ENCODE peak calls at places on chromosomes 11 and 22, in four cellular contexts. Y is GM23338, N is PC-3, S is hepatocyte. A is an unnamed sample.

GRCh38 chr11:70915158-70915795 is 337.1 kb downstream of the SHANK2 start:
- DNase-seq in Y (no peak), N (no peak), S (no peak), A (no peak)

GRCh38 chr11:67641302-67642147 is 2.0 kb upstream of the TBX10 start:
- DNase-seq in Y (no peak), N (no peak), S (no peak), A (no peak)

GRCh38 chr11:18792066-18792591 is 531 bp upstream of the PTPN5 start:
- DNase-seq in Y (peak; percentile 37), N (no peak), S (no peak), A (no peak)

GRCh38 chr22:40421941-40422340 is 51.5 kb downstream of the SGSM3 start:
- DNase-seq in Y (no peak), N (no peak), S (no peak), A (no peak)

GRCh38 chr11:73252577-73253191 is 19.5 kb upstream of the P2RY6 start:
- DNase-seq in Y (peak; percentile 54), N (peak; percentile 53), S (no peak), A (peak; percentile 66)

GRCh38 chr11:2525941-2526807 is 81.4 kb downstream of the KCNQ1 start:
- DNase-seq in Y (no peak), N (no peak), S (no peak), A (no peak)

GRCh38 chr11:11786234-11786633 is 55.5 kb upstream of the USP47 start:
- DNase-seq in Y (no peak), N (no peak), S (no peak), A (no peak)

GRCh38 chr11:82792822-82793569 is 59.3 kb upstream of the FAM181B start:
- DNase-seq in Y (no peak), N (no peak), S (no peak), A (no peak)

GRCh38 chr11:130524132-130524790 is 75.8 kb downstream of the ADAMTS15 start:
- DNase-seq in Y (no peak), N (no peak), S (no peak), A (no peak)

GRCh38 chr11:66069715-66070603 is at the start of gene PACS1:
- DNase-seq in Y (peak; percentile 54), N (peak; percentile 81), S (peak; percentile 92), A (peak; percentile 66)

GRCh38 chr11:48099916-48100446 is 116.6 kb upstream of the OR4B1 start:
- DNase-seq in Y (no peak), N (no peak), S (no peak), A (no peak)

GRCh38 chr22:32050678-32051515 is 7.8 kb downstream of the SLC5A1 start:
- DNase-seq in Y (peak; percentile 58), N (peak; percentile 88), S (peak; percentile 71), A (peak; percentile 9)

GRCh38 chr11:99509863-99510262 is 489.1 kb downstream of the CNTN5 start:
- DNase-seq in Y (no peak), N (no peak), S (no peak), A (no peak)

GRCh38 chr11:110125632-110126031 is 32.4 kb downstream of the ZC3H12C start:
- DNase-seq in Y (no peak), N (no peak), S (peak; percentile 47), A (peak; percentile 49)

GRCh38 chr11:126361400-126361799 is 5.9 kb downstream of the ST3GAL4 start:
- DNase-seq in Y (no peak), N (no peak), S (no peak), A (no peak)

GRCh38 chr11:107676341-107676740 is 35.5 kb downstream of the SLN start:
- DNase-seq in Y (no peak), N (no peak), S (no peak), A (peak; percentile 48)

GRCh38 chr22:46769191-46769675 is 6.8 kb downstream of the TBC1D22A start:
- DNase-seq in Y (no peak), N (no peak), S (no peak), A (no peak)

GRCh38 chr11:126416542-126417090 is 61.1 kb downstream of the ST3GAL4 start:
- DNase-seq in Y (peak; percentile 91), N (no peak), S (peak; percentile 92), A (peak; percentile 22)

GRCh38 chr11:86179646-86180064 is 64.9 kb upstream of the EED start:
- DNase-seq in Y (no peak), N (peak; percentile 50), S (peak; percentile 25), A (no peak)

GRCh38 chr11:86182976-86183584 is 61.5 kb upstream of the EED start:
- DNase-seq in Y (no peak), N (peak; percentile 83), S (peak; percentile 64), A (peak; percentile 97)

GRCh38 chr11:86181379-86181778 is 63.2 kb upstream of the EED start:
- DNase-seq in Y (no peak), N (no peak), S (no peak), A (no peak)

GRCh38 chr11:86180860-86181259 is 63.7 kb upstream of the EED start:
- DNase-seq in Y (no peak), N (no peak), S (no peak), A (no peak)

GRCh38 chr11:86180415-86180814 is 64.1 kb upstream of the EED start:
- DNase-seq in Y (no peak), N (no peak), S (no peak), A (no peak)
- TF ChIP-seq EZH2phosphoT487 in Y (no peak), N (no peak), S (no peak), A (no peak)

GRCh38 chr11:13942908-13943505 is 19.5 kb upstream of the SPON1 start:
- DNase-seq in Y (no peak), N (peak; percentile 74), S (no peak), A (no peak)
- H2AFZ ChIP-seq in Y (no peak overlapping the region), N (no peak overlapping the region), S (no peak overlapping the region), A (no peak overlapping the region)

GRCh38 chr11:10303558-10304363 is 1.1 kb upstream of the ADM start:
- DNase-seq in Y (peak; percentile 80), N (peak; percentile 67), S (peak; percentile 78), A (peak; percentile 59)
- TF ChIP-seq EZH2phosphoT487 in Y (no peak), N (no peak), S (no peak), A (no peak)

GRCh38 chr11:119618208-119618909 is 110.6 kb downstream of the NECTIN1 start:
- DNase-seq in Y (no peak), N (no peak), S (no peak), A (no peak)
- H2AFZ ChIP-seq in Y (peak overlapping the region; percentile 60), N (no peak overlapping the region), S (no peak overlapping the region), A (no peak overlapping the region)

DNA sequence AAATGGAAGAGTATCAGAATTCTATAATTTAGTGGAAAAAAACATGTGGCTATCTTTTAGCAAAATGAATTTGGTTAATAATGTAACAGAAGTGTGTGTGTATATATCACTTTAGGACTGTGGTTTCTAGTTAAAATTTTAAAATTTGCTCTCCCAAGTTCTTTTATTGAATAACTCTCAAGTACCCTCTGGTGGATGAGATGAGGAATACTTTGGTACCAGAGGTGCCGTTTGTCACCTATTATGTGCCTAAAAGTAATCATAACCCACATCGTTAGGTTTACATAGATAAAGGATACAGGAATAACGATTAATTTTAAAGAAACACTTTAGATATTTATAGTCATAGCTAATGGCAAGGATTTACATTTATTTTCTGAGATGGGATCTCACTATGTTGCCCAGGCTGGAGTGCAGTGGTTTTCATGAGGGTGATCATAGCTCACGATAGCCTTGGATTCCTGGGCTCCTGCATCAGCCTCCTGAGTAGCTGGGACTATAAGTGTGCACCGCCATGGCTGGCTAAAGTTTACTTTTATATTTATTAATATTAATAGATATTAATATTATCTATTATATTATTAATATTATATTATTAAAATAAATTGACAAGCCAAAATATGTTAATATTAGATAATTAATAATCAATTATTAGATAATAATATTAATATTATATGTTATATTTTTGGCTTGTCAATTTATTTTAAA is 66.7 kb upstream of the CAPRIN1 start:
- DNase-seq in Y (no peak), N (peak; percentile 24), S (no peak), A (no peak)
- TF ChIP-seq EZH2phosphoT487 in Y (no peak), N (no peak), S (no peak), A (no peak)

A was measured in MM.1S.